ENCODE peak calls at places on chromosomes 6 and 20, in nine cellular contexts. B is Calu3; I is BE2C; R is NCI-H82; A is pancreas; T is small intestine; Q is activated CD4-positive, alpha-beta T cell treated with anti-CD3 and anti-CD28 coated beads for 24 hours; X is right atrium auricular region; M is hypothalamus. D is an unnamed sample.

GRCh38 chr6:45533394-45533793 is 155.7 kb upstream of the SUPT3H start:
- DNase-seq in M (no peak), A (no peak), I (no peak), B (no peak), Q (no peak), X (no peak), R (no peak), T (no peak), D (no peak)

GRCh38 chr20:18388860-18389259 is 78.0 kb downstream of the DZANK1 start:
- DNase-seq in B (no peak), A (no peak), I (no peak), M (no peak), Q (no peak), R (no peak), X (no peak), T (peak), D (no peak)

GRCh38 chr6:282177-282866 is 10.0 kb upstream of the DUSP22 start:
- DNase-seq in A (no peak), X (no peak), I (no peak), M (no peak), Q (no peak), T (no peak), R (no peak), B (no peak), D (no peak)

GRCh38 chr6:15171026-15171425 is 74.8 kb upstream of the JARID2 start:
- DNase-seq in X (no peak), M (no peak), Q (no peak), A (no peak), I (no peak), T (no peak), B (no peak), R (peak), D (no peak)

GRCh38 chr20:21615617-21616080 is 89.8 kb upstream of the PAX1 start:
- DNase-seq in R (peak), A (no peak), I (peak), T (peak), Q (peak), X (no peak), M (peak), B (peak), D (peak)

GRCh38 chr6:132096245-132096644 is 145.1 kb upstream of the CCN2 start:
- DNase-seq in Q (no peak), B (no peak), X (no peak), R (peak), M (no peak), T (no peak), I (no peak), A (no peak), D (no peak)

GRCh38 chr6:169183233-169183632 is 70.4 kb downstream of the THBS2 start:
- DNase-seq in B (no peak), R (no peak), Q (no peak), X (no peak), I (no peak), A (no peak), T (no peak), M (no peak), D (no peak)

GRCh38 chr6:27866370-27867050 is 45.7 kb downstream of the OR2B2 start:
- DNase-seq in A (no peak), X (no peak), T (peak), Q (peak), M (no peak), R (peak), B (no peak), I (peak), D (peak)

GRCh38 chr6:165204807-165205545 is 104.4 kb downstream of the C6orf118 start:
- DNase-seq in Q (no peak), A (no peak), M (no peak), B (no peak), R (peak), T (no peak), X (no peak), I (no peak), D (no peak)

GRCh38 chr6:124441430-124441829 is 520.8 kb upstream of the RNF217 start:
- DNase-seq in X (no peak), M (no peak), R (no peak), A (no peak), T (no peak), Q (no peak), I (no peak), B (no peak), D (no peak)

GRCh38 chr20:46202758-46203509 is 84.8 kb downstream of the CD40 start:
- DNase-seq in Q (no peak), M (peak), T (no peak), B (no peak), I (no peak), R (peak), A (no peak), X (no peak), D (no peak)

GRCh38 chr20:62303327-62304226 is 780 bp downstream of the ADRM1 start:
- DNase-seq in A (peak), M (no peak), B (peak), X (no peak), I (peak), T (peak), R (peak), Q (no peak), D (peak)

GRCh38 chr20:53738039-53738944 is 144.7 kb upstream of the ZNF217 start:
- DNase-seq in R (peak), T (peak), X (peak), A (peak), I (peak), B (peak), Q (no peak), M (peak), D (peak)

GRCh38 chr6:53792973-53793317 is 1.9 kb upstream of the LRRC1 start:
- DNase-seq in R (peak), T (no peak), X (no peak), B (no peak), Q (no peak), M (no peak), A (no peak), I (no peak), D (no peak)

GRCh38 chr6:107624050-107624449 is 134.1 kb downstream of the SOBP start:
- DNase-seq in I (no peak), R (no peak), X (no peak), T (no peak), B (no peak), Q (no peak), M (no peak), A (no peak), D (no peak)

GRCh38 chr20:50434653-50435396 is 75.4 kb upstream of the PTPN1 start:
- DNase-seq in B (peak), M (no peak), X (no peak), R (no peak), I (no peak), Q (no peak), T (no peak), A (no peak), D (no peak)